ENCODE peak calls at places on chromosome 3, in nine cellular contexts. L is NCI-H187; D is activated naive CD8-positive, alpha-beta T cell treated with anti-CD3 and anti-CD28 coated beads, Interleukin-2, amount 50 U/mL, for 24 hours; S is spleen; Y is occipital lobe; Q is activated CD4-positive, alpha-beta T cell treated with anti-CD3 and anti-CD28 coated beads for 4 hours; H is activated naive CD4-positive, alpha-beta T cell; O is stimulated activated CD4-positive, alpha-beta T cell treated with anti-CD3 and anti-CD28 coated beads, Interleukin-4, amount 100 ng/mL, for 48 hours; P is stimulated activated naive CD8-positive, alpha-beta T cell treated with anti-CD3 and anti-CD28 coated beads, Interleukin-15, amount 100 ng/mL, for 72 hours. F is an unnamed sample.

GRCh38 chr3:23805228-23805880 is 401 bp upstream of the UBE2E1 start:
- DNase-seq in L (no peak), D (no peak), S (no peak), Y (no peak), Q (no peak), H (no peak), O (no peak), P (no peak), F (no peak)

GRCh38 chr3:95134693-95135375 is 1072.0 kb downstream of the NSUN3 start:
- DNase-seq in L (no peak), D (no peak), S (no peak), Y (no peak), Q (no peak), H (no peak), O (no peak), P (no peak), F (no peak)

GRCh38 chr3:148681080-148681479 is 16.6 kb upstream of the AGTR1 start:
- DNase-seq in L (no peak), D (no peak), S (no peak), Y (no peak), Q (no peak), H (no peak), O (no peak), P (no peak), F (no peak)

GRCh38 chr3:196754215-196754937 is 14.7 kb downstream of the PAK2 start:
- DNase-seq in L (no peak), D (no peak), S (no peak), Y (no peak), Q (no peak), H (no peak), O (no peak), P (no peak), F (no peak)

GRCh38 chr3:81910244-81910852 is 148.9 kb upstream of the GBE1 start:
- DNase-seq in L (no peak), D (peak; percentile 3), S (no peak), Y (no peak), Q (peak; percentile 1), H (no peak), O (no peak), P (peak; percentile 12), F (no peak)

GRCh38 chr3:196518999-196519737 is 4.0 kb upstream of the SMCO1 start:
- DNase-seq in L (no peak), D (peak; percentile 72), S (no peak), Y (no peak), Q (peak; percentile 62), H (peak; percentile 9), O (peak; percentile 68), P (peak; percentile 60), F (peak; percentile 48)

GRCh38 chr3:158094235-158094916 is 11.8 kb downstream of the SHOX2 start:
- DNase-seq in L (no peak), D (no peak), S (peak; percentile 74), Y (no peak), Q (no peak), H (no peak), O (no peak), P (no peak), F (no peak)

GRCh38 chr3:146020969-146021368 is 140.0 kb downstream of the PLOD2 start:
- DNase-seq in L (no peak), D (no peak), S (no peak), Y (no peak), Q (no peak), H (no peak), O (no peak), P (no peak), F (no peak)

GRCh38 chr3:52847726-52848125 is 12.9 kb upstream of the MUSTN1 start:
- DNase-seq in L (no peak), D (no peak), S (peak; percentile 33), Y (no peak), Q (no peak), H (no peak), O (no peak), P (no peak), F (no peak)

GRCh38 chr3:148030975-148031374 is 621.8 kb downstream of the ZIC1 start:
- DNase-seq in L (no peak), D (no peak), S (no peak), Y (no peak), Q (no peak), H (no peak), O (no peak), P (no peak), F (no peak)

GRCh38 chr3:42841332-42841731 is 32.1 kb downstream of the ACKR2 start:
- DNase-seq in L (no peak), D (no peak), S (no peak), Y (no peak), Q (no peak), H (no peak), O (no peak), P (no peak), F (no peak)

GRCh38 chr3:31103623-31104180 is 209.2 kb upstream of the GADL1 start:
- DNase-seq in L (no peak), D (no peak), S (no peak), Y (no peak), Q (no peak), H (no peak), O (no peak), P (no peak), F (no peak)

GRCh38 chr3:11007534-11007933 is 15.0 kb downstream of the SLC6A1 start:
- DNase-seq in L (no peak), D (no peak), S (no peak), Y (no peak), Q (no peak), H (no peak), O (no peak), P (no peak), F (no peak)

GRCh38 chr3:63593779-63594178 is 58.7 kb upstream of the SNTN start:
- DNase-seq in L (no peak), D (no peak), S (no peak), Y (no peak), Q (no peak), H (no peak), O (no peak), P (no peak), F (no peak)

GRCh38 chr3:162569314-162569713 is 1072.7 kb downstream of the OTOL1 start:
- DNase-seq in L (no peak), D (no peak), S (no peak), Y (no peak), Q (no peak), H (no peak), O (no peak), P (no peak), F (no peak)

GRCh38 chr3:13556937-13557336 is 8.0 kb downstream of the FBLN2 start:
- DNase-seq in L (no peak), D (no peak), S (no peak), Y (no peak), Q (no peak), H (no peak), O (no peak), P (no peak), F (no peak)

GRCh38 chr3:13110678-13111116 is 37.5 kb upstream of the IQSEC1 start:
- DNase-seq in L (no peak), D (peak; percentile 29), S (peak; percentile 91), Y (no peak), Q (no peak), H (no peak), O (no peak), P (peak; percentile 41), F (no peak)

GRCh38 chr3:195559723-195560409 is 16.7 kb upstream of the PPP1R2 start:
- DNase-seq in L (no peak), D (no peak), S (no peak), Y (no peak), Q (no peak), H (no peak), O (no peak), P (no peak), F (no peak)

GRCh38 chr3:140931016-140931454 is 10.6 kb upstream of the SLC25A36 start:
- DNase-seq in L (no peak), D (no peak), S (no peak), Y (no peak), Q (no peak), H (no peak), O (no peak), P (no peak), F (no peak)

GRCh38 chr3:122074621-122075265 is 19.6 kb downstream of the CD86 start:
- DNase-seq in L (no peak), D (no peak), S (peak; percentile 76), Y (no peak), Q (no peak), H (no peak), O (no peak), P (peak; percentile 65), F (peak; percentile 84)

GRCh38 chr3:19540464-19540863 is 392.2 kb downstream of the KCNH8 start:
- DNase-seq in L (no peak), D (no peak), S (no peak), Y (no peak), Q (no peak), H (no peak), O (no peak), P (no peak), F (no peak)

GRCh38 chr3:106692624-106693023 is 684.6 kb upstream of the CCDC54 start:
- DNase-seq in L (no peak), D (no peak), S (no peak), Y (no peak), Q (no peak), H (no peak), O (no peak), P (no peak), F (no peak)

GRCh38 chr3:127680146-127680661 is 7.5 kb downstream of the ABTB1 start:
- DNase-seq in L (no peak), D (no peak), S (peak; percentile 80), Y (no peak), Q (no peak), H (no peak), O (no peak), P (no peak), F (no peak)

GRCh38 chr3:81291586-81291985 is 469.9 kb downstream of the GBE1 start:
- DNase-seq in L (no peak), D (no peak), S (no peak), Y (no peak), Q (no peak), H (no peak), O (no peak), P (no peak), F (no peak)

GRCh38 chr3:60954049-60954448 is 297.2 kb downstream of the FHIT start:
- DNase-seq in L (no peak), D (no peak), S (no peak), Y (no peak), Q (no peak), H (no peak), O (no peak), P (no peak), F (no peak)

GRCh38 chr3:194485876-194486539 is 794 bp downstream of the ATP13A3 start:
- DNase-seq in L (no peak), D (peak; percentile 63), S (peak; percentile 92), Y (no peak), Q (peak; percentile 57), H (peak; percentile 39), O (peak; percentile 49), P (peak; percentile 63), F (peak; percentile 83)

GRCh38 chr3:96106701-96107100 is 707.7 kb upstream of the EPHA6 start:
- DNase-seq in L (no peak), D (no peak), S (no peak), Y (no peak), Q (no peak), H (no peak), O (no peak), P (no peak), F (no peak)

GRCh38 chr3:134079111-134079531 is 49.4 kb upstream of the SLCO2A1 start:
- DNase-seq in L (no peak), D (no peak), S (no peak), Y (no peak), Q (no peak), H (no peak), O (no peak), P (no peak), F (no peak)

GRCh38 chr3:45224824-45225464 is 1.1 kb downstream of the TMEM158 start:
- DNase-seq in L (no peak), D (peak; percentile 39), S (peak; percentile 87), Y (peak; percentile 43), Q (no peak), H (no peak), O (no peak), P (peak; percentile 46), F (no peak)

GRCh38 chr3:140768921-140769320 is 91.1 kb downstream of the TRIM42 start:
- DNase-seq in L (no peak), D (no peak), S (no peak), Y (no peak), Q (no peak), H (no peak), O (no peak), P (no peak), F (peak; percentile 10)

GRCh38 chr3:9779197-9779596 is 9.4 kb upstream of the CAMK1 start:
- DNase-seq in L (no peak), D (no peak), S (peak; percentile 78), Y (no peak), Q (no peak), H (no peak), O (no peak), P (no peak), F (no peak)